ENCODE peak calls at places on chromosomes 5 and 9, in four cellular contexts. One of them, this sample, is unnamed.

GRCh38 chr5:132677191-132677590 is 3.4 kb downstream of the IL4 start:
- DNase-seq in Caco-2: peak; percentile 66
- DNase-seq in Peyer's patch: no peak
- DNase-seq in heart right ventricle: no peak
- DNase-seq in this sample: peak; percentile 28

GRCh38 chr9:95923794-95924193 is 48.3 kb downstream of the ERCC6L2 start:
- DNase-seq in heart right ventricle: no peak
- DNase-seq in Peyer's patch: no peak
- DNase-seq in Caco-2: peak; percentile 10
- DNase-seq in this sample: no peak

GRCh38 chr5:170635706-170636105 is 131.9 kb downstream of the KCNIP1 start:
- DNase-seq in heart right ventricle: no peak
- DNase-seq in Peyer's patch: no peak
- DNase-seq in Caco-2: no peak
- DNase-seq in this sample: no peak

GRCh38 chr9:110072597-110073355 is 135.2 kb downstream of the C9orf152 start:
- DNase-seq in heart right ventricle: no peak
- DNase-seq in Caco-2: no peak
- DNase-seq in Peyer's patch: no peak
- DNase-seq in this sample: no peak

GRCh38 chr5:37567566-37567965 is 188.4 kb downstream of the WDR70 start:
- DNase-seq in heart right ventricle: no peak
- DNase-seq in Peyer's patch: no peak
- DNase-seq in Caco-2: no peak
- DNase-seq in this sample: no peak

GRCh38 chr9:88852794-88853193 is 138.5 kb upstream of the S1PR3 start:
- DNase-seq in heart right ventricle: peak; percentile 46
- DNase-seq in Peyer's patch: no peak
- DNase-seq in Caco-2: peak; percentile 12
- DNase-seq in this sample: no peak

GRCh38 chr5:38724301-38725030 is 121.3 kb upstream of the OSMR start:
- DNase-seq in Caco-2: no peak
- DNase-seq in heart right ventricle: no peak
- DNase-seq in Peyer's patch: no peak
- DNase-seq in this sample: no peak

GRCh38 chr9:94866770-94867169 is 140.3 kb downstream of the AOPEP start:
- DNase-seq in heart right ventricle: no peak
- DNase-seq in Peyer's patch: no peak
- DNase-seq in Caco-2: no peak
- DNase-seq in this sample: no peak

GRCh38 chr5:74027732-74028338 is 401.8 kb downstream of the ARHGEF28 start:
- DNase-seq in Peyer's patch: no peak
- DNase-seq in Caco-2: no peak
- DNase-seq in heart right ventricle: no peak
- DNase-seq in this sample: no peak

GRCh38 chr5:74030371-74030770 is 404.4 kb downstream of the ARHGEF28 start:
- DNase-seq in Caco-2: no peak
- DNase-seq in heart right ventricle: no peak
- DNase-seq in Peyer's patch: no peak
- DNase-seq in this sample: no peak

GRCh38 chr5:74028976-74029375 is 403.0 kb downstream of the ARHGEF28 start:
- DNase-seq in Peyer's patch: no peak
- DNase-seq in heart right ventricle: no peak
- DNase-seq in Caco-2: no peak
- DNase-seq in this sample: no peak

GRCh38 chr5:74028406-74028805 is 402.4 kb downstream of the ARHGEF28 start:
- DNase-seq in heart right ventricle: no peak
- DNase-seq in Peyer's patch: no peak
- DNase-seq in Caco-2: no peak
- DNase-seq in this sample: no peak

GRCh38 chr5:74026310-74026709 is 400.3 kb downstream of the ARHGEF28 start:
- DNase-seq in Caco-2: no peak
- DNase-seq in heart right ventricle: no peak
- DNase-seq in Peyer's patch: no peak
- DNase-seq in this sample: no peak
- H3K4me3 ChIP-seq in Caco-2: no peak overlapping the region
- H3K4me3 ChIP-seq in heart right ventricle: no peak overlapping the region
- H3K4me3 ChIP-seq in Peyer's patch: no peak overlapping the region
- H3K4me3 ChIP-seq in this sample: no peak overlapping the region

GRCh38 chr5:146336197-146336596 is 2.4 kb upstream of the POU4F3 start:
- DNase-seq in Caco-2: no peak
- DNase-seq in heart right ventricle: no peak
- DNase-seq in Peyer's patch: no peak
- DNase-seq in this sample: no peak
- H3K27me3 ChIP-seq in Caco-2: no peaks in the 10 kb centered on the region
- H3K27me3 ChIP-seq in heart right ventricle: peaks cover 98% of the 10 kb centered on the region
- H3K27me3 ChIP-seq in Peyer's patch: peaks cover 38% of the 10 kb centered on the region
- H3K27me3 ChIP-seq in this sample: no peaks in the 10 kb centered on the region

DNA sequence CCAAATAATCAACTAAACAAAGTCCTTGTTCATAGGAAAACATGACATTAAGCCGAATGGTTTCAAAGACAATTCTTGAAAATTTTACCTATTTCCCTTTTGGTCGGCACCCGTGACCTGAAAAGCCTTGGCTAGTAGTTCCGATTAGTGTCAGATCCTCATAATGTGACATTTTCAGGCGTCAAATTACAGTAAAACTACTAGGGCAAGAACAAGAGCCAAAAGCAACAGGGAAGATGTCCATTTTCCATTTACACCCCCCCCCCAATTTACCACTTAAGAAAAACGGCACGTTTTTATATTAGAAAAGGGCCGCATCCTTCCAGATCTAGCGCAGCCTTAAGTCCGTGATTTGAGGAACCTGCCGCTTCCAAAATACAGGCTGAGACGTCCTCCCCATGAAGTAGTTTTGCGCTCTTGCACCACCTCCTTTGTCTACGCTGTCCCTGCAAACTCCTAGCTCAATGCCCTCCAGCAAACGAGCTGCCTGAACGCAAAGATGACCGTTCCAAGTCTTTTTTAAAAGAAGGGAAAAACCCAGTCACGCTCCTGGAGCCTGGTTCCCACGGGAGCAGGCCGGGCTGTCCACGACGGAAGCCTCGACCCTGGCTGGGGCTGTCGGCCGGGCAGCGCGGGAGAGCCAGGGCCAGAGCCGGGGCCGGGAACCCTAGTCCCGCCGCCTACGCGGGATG is 687 bp downstream of the RNF130 start:
- DNase-seq in Caco-2: no peak
- DNase-seq in heart right ventricle: peak; percentile 31
- DNase-seq in Peyer's patch: peak; percentile 28
- DNase-seq in this sample: no peak
- H3K4me3 ChIP-seq in Caco-2: peak overlapping the region; percentile 95
- H3K4me3 ChIP-seq in heart right ventricle: peak overlapping the region; percentile 97
- H3K4me3 ChIP-seq in Peyer's patch: peak overlapping the region; percentile 91
- H3K4me3 ChIP-seq in this sample: peak overlapping the region; percentile 62

DNA sequence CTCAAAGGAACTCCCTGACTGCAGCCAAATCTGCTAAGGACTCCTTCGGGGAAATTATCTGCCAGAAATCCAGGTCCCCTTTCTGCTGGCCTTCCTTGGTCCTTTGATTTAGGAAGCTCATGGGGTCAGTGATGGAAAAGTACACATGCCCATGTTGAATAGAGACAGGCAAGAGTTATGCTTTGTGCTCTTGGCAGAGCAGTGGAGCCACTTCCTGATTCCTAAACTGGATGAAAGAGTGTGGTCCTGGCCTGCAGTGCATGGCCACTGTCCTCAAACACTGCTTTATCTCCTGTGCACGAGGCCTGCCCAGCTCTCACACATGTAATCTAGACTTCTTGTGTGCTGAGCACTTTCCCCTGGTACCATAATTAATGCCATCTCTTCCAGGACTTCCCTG is 2.0 kb upstream of the EBF1 start:
- DNase-seq in heart right ventricle: no peak
- DNase-seq in Caco-2: no peak
- DNase-seq in Peyer's patch: no peak
- DNase-seq in this sample: peak; percentile 32
- H3K27me3 ChIP-seq in heart right ventricle: peaks cover 96% of the 10 kb centered on the region
- H3K27me3 ChIP-seq in Caco-2: no peaks in the 10 kb centered on the region
- H3K27me3 ChIP-seq in Peyer's patch: peaks cover 48% of the 10 kb centered on the region
- H3K27me3 ChIP-seq in this sample: no peaks in the 10 kb centered on the region

GRCh38 chr9:137028013-137028280 is at the start of gene ABCA2:
- DNase-seq in heart right ventricle: no peak
- DNase-seq in Peyer's patch: no peak
- DNase-seq in Caco-2: no peak
- DNase-seq in this sample: no peak
- H3K4me3 ChIP-seq in heart right ventricle: peak within 1 kb of the TSS; percentile 66
- H3K4me3 ChIP-seq in Peyer's patch: peak within 1 kb of the TSS; percentile 86
- H3K4me3 ChIP-seq in Caco-2: peak within 1 kb of the TSS; percentile 75
- H3K4me3 ChIP-seq in this sample: peak within 1 kb of the TSS; percentile 40